ENCODE peak calls at places on chromosomes 7 and 10, in five cellular contexts. T is HepG2, N is K562, Y is H1, I is GM12878. P is an unnamed sample.
A peak's percentile ranks its signal among the peaks of the same experiment; 100 is the strongest.

GRCh38 chr7:70416611-70417010 is 715.3 kb upstream of the GALNT17 start:
- DNase-seq in T (no peak), N (no peak), Y (no peak), I (no peak), P (no peak)

GRCh38 chr10:87966454-87966853 is 103.0 kb downstream of the PTEN start:
- DNase-seq in T (no peak), N (no peak), Y (no peak), I (no peak), P (no peak)

GRCh38 chr10:79059859-79060379 is 8.8 kb upstream of the ZMIZ1 start:
- DNase-seq in T (peak; percentile 86), N (no peak), Y (no peak), I (no peak), P (no peak)

GRCh38 chr7:46253500-46253899 is 332.4 kb upstream of the IGFBP3 start:
- DNase-seq in T (no peak), N (no peak), Y (no peak), I (no peak), P (no peak)

GRCh38 chr7:82615527-82615926 is 171.9 kb upstream of the CACNA2D1 start:
- DNase-seq in T (no peak), N (no peak), Y (no peak), I (no peak), P (no peak)

GRCh38 chr7:14826426-14826825 is 76.1 kb downstream of the DGKB start:
- DNase-seq in T (no peak), N (no peak), Y (no peak), I (no peak), P (no peak)

GRCh38 chr7:55524558-55525310 is 47.6 kb downstream of the VOPP1 start:
- DNase-seq in T (no peak), N (no peak), Y (no peak), I (no peak), P (no peak)

GRCh38 chr10:34985823-34986222 is 104.3 kb downstream of the CUL2 start:
- DNase-seq in T (peak; percentile 40), N (no peak), Y (no peak), I (no peak), P (no peak)

GRCh38 chr7:66957595-66958290 is 36.7 kb downstream of the TMEM248 start:
- DNase-seq in T (no peak), N (no peak), Y (no peak), I (no peak), P (no peak)

GRCh38 chr10:79093658-79094411 is 25.1 kb downstream of the ZMIZ1 start:
- DNase-seq in T (peak; percentile 97), N (peak; percentile 87), Y (no peak), I (peak; percentile 39), P (no peak)

GRCh38 chr7:28293529-28293835 is 112.9 kb upstream of the JAZF1 start:
- DNase-seq in T (no peak), N (no peak), Y (no peak), I (no peak), P (peak; percentile 68)

GRCh38 chr10:3548702-3549101 is 236.3 kb downstream of the KLF6 start:
- DNase-seq in T (no peak), N (peak; percentile 45), Y (no peak), I (no peak), P (no peak)

GRCh38 chr7:123367508-123368122 is 166.8 kb downstream of the IQUB start:
- DNase-seq in T (peak; percentile 10), N (peak; percentile 54), Y (no peak), I (peak; percentile 15), P (peak; percentile 45)

GRCh38 chr10:14774214-14774580 is 500 bp downstream of the FAM107B start:
- DNase-seq in T (no peak), N (no peak), Y (no peak), I (no peak), P (no peak)

GRCh38 chr7:37352974-37353948 is 95.4 kb downstream of the ELMO1 start:
- DNase-seq in T (no peak), N (no peak), Y (peak; percentile 17), I (no peak), P (peak; percentile 15)

GRCh38 chr7:19290936-19291335 is 145.7 kb upstream of the FERD3L start:
- DNase-seq in T (no peak), N (no peak), Y (no peak), I (no peak), P (no peak)

GRCh38 chr10:76150139-76150885 is 718.9 kb downstream of the LRMDA start:
- DNase-seq in T (peak; percentile 96), N (no peak), Y (no peak), I (no peak), P (no peak)

GRCh38 chr10:75209325-75210192 is 1.0 kb upstream of the VDAC2 start:
- DNase-seq in T (no peak), N (peak; percentile 80), Y (no peak), I (peak; percentile 40), P (no peak)

GRCh38 chr10:17412323-17412722 is 42.1 kb downstream of the ST8SIA6 start:
- DNase-seq in T (no peak), N (peak; percentile 77), Y (no peak), I (no peak), P (no peak)

GRCh38 chr7:34158311-34158710 is 253.0 kb downstream of the BMPER start:
- DNase-seq in T (no peak), N (no peak), Y (no peak), I (no peak), P (no peak)

GRCh38 chr10:14535497-14536199 is 204.9 kb upstream of the FRMD4A start:
- DNase-seq in T (peak; percentile 83), N (no peak), Y (no peak), I (no peak), P (no peak)

GRCh38 chr10:122336332-122336731 is 38.2 kb upstream of the PLEKHA1 start:
- DNase-seq in T (no peak), N (no peak), Y (no peak), I (no peak), P (no peak)

GRCh38 chr10:11684717-11685645 is 57.2 kb upstream of the ECHDC3 start:
- DNase-seq in T (no peak), N (peak; percentile 90), Y (peak; percentile 5), I (peak; percentile 94), P (peak; percentile 96)

GRCh38 chr7:114310344-114311118 is 104.1 kb upstream of the FOXP2 start:
- DNase-seq in T (no peak), N (no peak), Y (no peak), I (no peak), P (no peak)

GRCh38 chr7:32145911-32146310 is 75.7 kb upstream of the PDE1C start:
- DNase-seq in T (no peak), N (no peak), Y (no peak), I (no peak), P (no peak)

GRCh38 chr7:140685407-140686087 is 11.0 kb upstream of the NDUFB2 start:
- DNase-seq in T (no peak), N (no peak), Y (no peak), I (no peak), P (no peak)

GRCh38 chr7:100396421-100396982 is 23.2 kb downstream of the PILRA start:
- DNase-seq in T (no peak), N (no peak), Y (no peak), I (peak; percentile 93), P (no peak)
- TF ChIP-seq EZH2 in T (no peak), N (no peak), Y (no peak), I (no peak), P (no peak)

DNA sequence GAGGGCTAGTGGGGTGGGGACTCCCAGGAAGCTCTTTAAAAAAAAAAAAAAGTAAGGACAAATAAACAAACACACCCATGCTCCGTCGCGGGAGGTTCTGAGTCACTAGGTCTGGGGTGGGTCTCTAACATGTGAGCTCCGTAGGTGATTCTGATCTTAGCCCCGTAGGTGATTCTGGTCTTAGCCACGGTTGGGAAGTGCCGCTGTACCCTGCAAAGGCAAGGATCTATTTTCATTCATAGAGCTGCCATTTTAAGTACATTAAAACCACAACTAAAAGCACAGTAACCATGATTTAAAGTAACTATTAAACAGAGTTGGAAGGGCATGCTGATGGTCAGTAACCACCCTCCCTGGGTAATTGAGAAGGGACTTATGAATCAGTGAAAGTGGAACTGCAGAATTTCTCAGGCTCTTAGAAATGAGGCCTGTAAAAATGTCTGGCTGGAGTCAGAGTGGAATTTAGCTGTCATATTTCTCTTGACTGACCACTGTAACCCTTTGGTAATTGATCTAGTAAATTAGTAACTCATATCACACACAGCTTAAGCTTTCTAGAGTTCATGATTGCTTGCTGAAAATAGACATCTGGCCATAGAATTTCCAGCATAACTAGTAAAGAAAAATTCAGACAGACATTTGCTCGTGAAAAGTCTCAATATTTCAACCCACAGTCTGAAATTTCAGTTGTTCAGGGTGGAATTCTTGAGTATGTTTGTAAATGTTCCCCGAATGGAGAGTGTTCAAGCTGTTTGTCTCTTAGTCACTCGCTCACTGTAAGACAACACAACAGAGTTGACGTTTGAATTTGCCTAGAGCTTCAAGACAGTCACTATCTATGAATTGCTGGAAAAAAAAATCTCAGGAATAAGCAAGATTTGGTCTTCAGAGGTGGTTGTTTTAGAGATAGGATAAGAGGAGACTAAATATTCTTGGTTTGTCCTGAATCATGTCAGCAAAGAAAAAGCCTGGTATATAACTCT is 34.2 kb upstream of the TCF7L2 start:
- DNase-seq in T (peak; percentile 58), N (peak; percentile 40), Y (peak; percentile 25), I (peak; percentile 7), P (peak; percentile 80)
- TF ChIP-seq MAX in T (no peak), N (no peak), Y (no peak), I (no peak), P (peak; percentile 68)

GRCh38 chr10:69123747-69124557 is at the start of gene VPS26A:
- DNase-seq in T (peak; percentile 94), N (peak; percentile 99), Y (peak; percentile 97), I (peak; percentile 87), P (peak; percentile 94)

GRCh38 chr10:69119896-69120295 is 4.1 kb upstream of the VPS26A start:
- DNase-seq in T (no peak), N (no peak), Y (no peak), I (no peak), P (no peak)

GRCh38 chr10:69125554-69125953 is 1.6 kb downstream of the VPS26A start:
- DNase-seq in T (no peak), N (peak; percentile 32), Y (no peak), I (no peak), P (no peak)

GRCh38 chr10:69124558-69125121 is 662 bp downstream of the VPS26A start:
- DNase-seq in T (peak; percentile 54), N (peak; percentile 78), Y (no peak), I (no peak), P (peak; percentile 26)

GRCh38 chr10:69123306-69123746 is 652 bp upstream of the VPS26A start:
- DNase-seq in T (peak; percentile 31), N (peak; percentile 81), Y (no peak), I (no peak), P (peak; percentile 41)
- TF ChIP-seq SRF in T (no peak), N (no peak), Y (no peak), I (no peak), P (no peak)

DNA sequence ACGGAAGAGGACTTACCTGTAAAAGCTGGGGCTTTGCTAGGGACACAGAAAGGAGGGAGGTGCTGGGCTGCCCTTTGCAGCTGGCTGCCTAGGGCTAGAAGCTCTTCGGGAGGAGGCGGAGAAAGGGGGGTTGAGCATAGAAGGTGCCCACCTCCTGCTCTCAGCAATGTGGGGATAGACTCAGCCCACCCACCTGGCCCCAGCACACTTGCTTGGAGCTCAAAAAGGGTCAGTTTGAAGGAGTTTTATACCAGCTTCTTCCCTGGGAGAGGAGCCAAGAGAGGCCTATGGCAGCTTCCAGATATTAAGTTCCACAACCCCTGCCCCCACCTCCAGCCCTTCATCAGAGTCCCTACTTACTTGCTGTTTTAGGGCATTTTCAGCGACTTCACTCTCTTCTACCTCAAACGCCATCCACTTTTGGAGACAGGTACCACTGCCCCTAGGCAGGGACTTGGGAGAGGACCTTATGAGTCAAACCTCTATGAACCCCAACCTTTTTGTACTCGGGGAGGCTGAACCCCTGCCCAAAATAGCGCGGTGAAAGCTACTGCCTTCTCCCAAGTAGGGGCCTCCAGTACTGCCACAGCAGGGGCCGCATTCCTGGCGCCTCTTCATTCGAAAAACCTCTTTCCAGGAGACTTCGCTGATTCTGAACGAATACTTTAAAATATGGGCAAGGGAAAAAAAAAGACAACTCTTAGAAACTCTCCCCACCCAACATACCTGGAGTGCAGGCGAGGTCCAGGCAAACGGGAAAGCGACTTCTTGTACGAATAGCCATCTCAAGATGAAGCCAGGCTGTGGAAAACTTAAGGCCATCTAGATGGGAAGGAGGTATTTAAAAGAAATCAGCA is 1.2 kb upstream of the EVX1 start:
- DNase-seq in T (no peak), N (no peak), Y (no peak), I (no peak), P (no peak)
- TF ChIP-seq EZH2 in T (no peak), N (no peak), Y (no peak), I (no peak), P (no peak)

P was measured in HCT116.